ENCODE peak calls at places on chromosomes 13 and 19, in eight cellular contexts. One of them, this sample, is unnamed.

GRCh38 chr13:68927387-68928026 is 1180.1 kb upstream of the ATXN8OS start:
- DNase-seq in thoracic aorta: no peak
- DNase-seq in hepatocyte: peak; percentile 70
- DNase-seq in adrenal gland: peak; percentile 55
- DNase-seq in body of pancreas: no peak
- DNase-seq in neural progenitor cell: peak; percentile 83
- DNase-seq in Peyer's patch: no peak
- DNase-seq in transverse colon: peak; percentile 6
- DNase-seq in this sample: no peak

GRCh38 chr19:21314676-21315075 is 14.5 kb downstream of the ZNF708 start:
- DNase-seq in hepatocyte: peak; percentile 14
- DNase-seq in adrenal gland: peak; percentile 70
- DNase-seq in Peyer's patch: no peak
- DNase-seq in thoracic aorta: no peak
- DNase-seq in neural progenitor cell: no peak
- DNase-seq in transverse colon: no peak
- DNase-seq in body of pancreas: no peak
- DNase-seq in this sample: no peak

GRCh38 chr13:41708648-41709175 is 251.4 kb downstream of the RGCC start:
- DNase-seq in adrenal gland: no peak
- DNase-seq in neural progenitor cell: no peak
- DNase-seq in transverse colon: no peak
- DNase-seq in body of pancreas: no peak
- DNase-seq in Peyer's patch: no peak
- DNase-seq in hepatocyte: no peak
- DNase-seq in thoracic aorta: no peak
- DNase-seq in this sample: no peak

GRCh38 chr19:57648336-57649003 is 15.5 kb downstream of the ZNF211 start:
- DNase-seq in hepatocyte: no peak
- DNase-seq in adrenal gland: no peak
- DNase-seq in Peyer's patch: no peak
- DNase-seq in transverse colon: no peak
- DNase-seq in neural progenitor cell: no peak
- DNase-seq in body of pancreas: no peak
- DNase-seq in thoracic aorta: no peak
- DNase-seq in this sample: peak; percentile 13

GRCh38 chr19:45385392-45386221 is 15.2 kb upstream of the ERCC2 start:
- DNase-seq in hepatocyte: no peak
- DNase-seq in body of pancreas: no peak
- DNase-seq in neural progenitor cell: peak; percentile 19
- DNase-seq in Peyer's patch: no peak
- DNase-seq in thoracic aorta: no peak
- DNase-seq in adrenal gland: no peak
- DNase-seq in transverse colon: no peak
- DNase-seq in this sample: no peak

GRCh38 chr13:76225815-76226489 is 589.8 kb downstream of the LMO7 start:
- DNase-seq in transverse colon: no peak
- DNase-seq in thoracic aorta: no peak
- DNase-seq in hepatocyte: peak; percentile 9
- DNase-seq in Peyer's patch: no peak
- DNase-seq in body of pancreas: no peak
- DNase-seq in neural progenitor cell: peak; percentile 55
- DNase-seq in adrenal gland: no peak
- DNase-seq in this sample: no peak

GRCh38 chr19:58328999-58329398 is 2.2 kb downstream of the ZSCAN22 start:
- DNase-seq in neural progenitor cell: peak; percentile 84
- DNase-seq in Peyer's patch: peak; percentile 24
- DNase-seq in adrenal gland: no peak
- DNase-seq in transverse colon: no peak
- DNase-seq in hepatocyte: no peak
- DNase-seq in body of pancreas: no peak
- DNase-seq in thoracic aorta: no peak
- DNase-seq in this sample: no peak

GRCh38 chr13:64684685-64685431 is 2545.3 kb downstream of the PCDH9 start:
- DNase-seq in adrenal gland: no peak
- DNase-seq in transverse colon: no peak
- DNase-seq in thoracic aorta: no peak
- DNase-seq in neural progenitor cell: no peak
- DNase-seq in body of pancreas: no peak
- DNase-seq in hepatocyte: no peak
- DNase-seq in Peyer's patch: no peak
- DNase-seq in this sample: no peak

GRCh38 chr13:72507394-72508199 is 219.8 kb downstream of the MZT1 start:
- DNase-seq in Peyer's patch: no peak
- DNase-seq in transverse colon: no peak
- DNase-seq in neural progenitor cell: no peak
- DNase-seq in thoracic aorta: no peak
- DNase-seq in hepatocyte: no peak
- DNase-seq in body of pancreas: no peak
- DNase-seq in adrenal gland: no peak
- DNase-seq in this sample: no peak

GRCh38 chr13:25068810-25069209 is 27.1 kb upstream of the PABPC3 start:
- DNase-seq in neural progenitor cell: no peak
- DNase-seq in thoracic aorta: no peak
- DNase-seq in body of pancreas: no peak
- DNase-seq in transverse colon: no peak
- DNase-seq in adrenal gland: no peak
- DNase-seq in hepatocyte: no peak
- DNase-seq in Peyer's patch: no peak
- DNase-seq in this sample: no peak

GRCh38 chr19:29268721-29269483 is 56.0 kb upstream of the UQCRFS1 start:
- DNase-seq in thoracic aorta: no peak
- DNase-seq in transverse colon: no peak
- DNase-seq in Peyer's patch: no peak
- DNase-seq in hepatocyte: no peak
- DNase-seq in neural progenitor cell: no peak
- DNase-seq in adrenal gland: peak; percentile 27
- DNase-seq in body of pancreas: no peak
- DNase-seq in this sample: no peak

GRCh38 chr13:40668335-40668734 is 1.9 kb upstream of the FOXO1 start:
- DNase-seq in Peyer's patch: peak; percentile 55
- DNase-seq in transverse colon: peak; percentile 50
- DNase-seq in hepatocyte: peak; percentile 39
- DNase-seq in body of pancreas: no peak
- DNase-seq in thoracic aorta: no peak
- DNase-seq in neural progenitor cell: peak; percentile 58
- DNase-seq in adrenal gland: no peak
- DNase-seq in this sample: no peak

GRCh38 chr19:796692-797527 is at the start of gene PTBP1:
- DNase-seq in thoracic aorta: peak; percentile 98
- DNase-seq in neural progenitor cell: peak; percentile 100
- DNase-seq in adrenal gland: peak; percentile 100
- DNase-seq in Peyer's patch: peak; percentile 99
- DNase-seq in transverse colon: peak; percentile 100
- DNase-seq in body of pancreas: peak; percentile 100
- DNase-seq in hepatocyte: peak; percentile 100
- DNase-seq in this sample: peak; percentile 100

GRCh38 chr19:57872450-57872849 is 16.4 kb downstream of the ZNF814 start:
- DNase-seq in Peyer's patch: no peak
- DNase-seq in hepatocyte: no peak
- DNase-seq in adrenal gland: no peak
- DNase-seq in body of pancreas: no peak
- DNase-seq in transverse colon: no peak
- DNase-seq in thoracic aorta: no peak
- DNase-seq in neural progenitor cell: no peak
- DNase-seq in this sample: no peak

GRCh38 chr13:113528101-113528797 is 37.7 kb upstream of the DCUN1D2 start:
- DNase-seq in transverse colon: no peak
- DNase-seq in neural progenitor cell: no peak
- DNase-seq in adrenal gland: peak; percentile 25
- DNase-seq in Peyer's patch: no peak
- DNase-seq in body of pancreas: no peak
- DNase-seq in thoracic aorta: no peak
- DNase-seq in hepatocyte: no peak
- DNase-seq in this sample: peak; percentile 91
- H3K4me3 ChIP-seq in transverse colon: no peak overlapping the region
- H3K4me3 ChIP-seq in neural progenitor cell: no peak overlapping the region
- H3K4me3 ChIP-seq in adrenal gland: no peak overlapping the region
- H3K4me3 ChIP-seq in Peyer's patch: no peak overlapping the region
- H3K4me3 ChIP-seq in body of pancreas: no peak overlapping the region
- H3K4me3 ChIP-seq in thoracic aorta: no peak overlapping the region
- H3K4me3 ChIP-seq in hepatocyte: no peak overlapping the region
- H3K4me3 ChIP-seq in this sample: no peak overlapping the region

DNA sequence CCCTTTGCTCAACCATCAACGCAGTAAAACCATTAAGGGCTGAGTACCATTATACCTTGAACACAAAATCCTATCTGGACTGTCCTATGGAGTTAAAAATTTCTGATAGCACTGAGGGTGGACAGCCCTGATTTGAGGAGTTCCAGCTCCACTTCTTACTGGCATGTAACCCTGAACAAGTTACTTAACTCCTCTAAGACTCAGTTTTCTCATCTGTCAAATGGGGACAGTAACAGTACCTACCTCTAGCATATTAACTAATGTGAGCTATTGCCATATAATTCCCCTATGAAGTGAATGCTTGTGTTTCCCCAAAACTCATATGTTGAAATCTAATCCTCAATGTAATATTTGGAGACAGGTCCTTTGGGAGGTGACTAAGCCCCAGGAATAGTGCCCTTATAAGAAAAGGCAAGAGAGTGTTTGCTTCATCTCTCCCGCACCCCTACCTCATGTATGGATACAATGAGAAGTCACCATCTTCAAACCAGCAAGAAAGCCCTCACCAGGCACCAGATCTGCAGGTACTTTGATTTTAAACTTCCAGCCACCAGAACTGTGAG is 61.9 kb upstream of the DOCK9 start:
- DNase-seq in neural progenitor cell: no peak
- DNase-seq in body of pancreas: no peak
- DNase-seq in transverse colon: no peak
- DNase-seq in adrenal gland: no peak
- DNase-seq in thoracic aorta: no peak
- DNase-seq in hepatocyte: no peak
- DNase-seq in Peyer's patch: no peak
- DNase-seq in this sample: no peak
- H3K4me1 ChIP-seq in neural progenitor cell: no peaks in the 10 kb centered on the region
- H3K4me1 ChIP-seq in body of pancreas: peaks cover 11% of the 10 kb centered on the region
- H3K4me1 ChIP-seq in transverse colon: peaks cover 14% of the 10 kb centered on the region
- H3K4me1 ChIP-seq in adrenal gland: no peaks in the 10 kb centered on the region
- H3K4me1 ChIP-seq in thoracic aorta: peaks cover 6% of the 10 kb centered on the region
- H3K4me1 ChIP-seq in hepatocyte: peaks cover 4% of the 10 kb centered on the region
- H3K4me1 ChIP-seq in Peyer's patch: no peaks in the 10 kb centered on the region
- H3K4me1 ChIP-seq in this sample: peaks cover 7% of the 10 kb centered on the region

GRCh38 chr13:48507024-48507423 is 25.9 kb downstream of the RCBTB2 start:
- DNase-seq in body of pancreas: no peak
- DNase-seq in transverse colon: no peak
- DNase-seq in neural progenitor cell: no peak
- DNase-seq in hepatocyte: no peak
- DNase-seq in adrenal gland: no peak
- DNase-seq in Peyer's patch: no peak
- DNase-seq in thoracic aorta: no peak
- DNase-seq in this sample: no peak

GRCh38 chr13:48506092-48506701 is 26.7 kb downstream of the RCBTB2 start:
- DNase-seq in body of pancreas: no peak
- DNase-seq in transverse colon: no peak
- DNase-seq in adrenal gland: no peak
- DNase-seq in Peyer's patch: no peak
- DNase-seq in neural progenitor cell: no peak
- DNase-seq in thoracic aorta: no peak
- DNase-seq in hepatocyte: no peak
- DNase-seq in this sample: no peak

GRCh38 chr13:48502601-48503319 is 30.1 kb downstream of the RCBTB2 start:
- DNase-seq in neural progenitor cell: no peak
- DNase-seq in adrenal gland: no peak
- DNase-seq in body of pancreas: no peak
- DNase-seq in transverse colon: no peak
- DNase-seq in hepatocyte: no peak
- DNase-seq in Peyer's patch: no peak
- DNase-seq in thoracic aorta: no peak
- DNase-seq in this sample: no peak

GRCh38 chr13:48505597-48506091 is 27.2 kb downstream of the RCBTB2 start:
- DNase-seq in body of pancreas: no peak
- DNase-seq in hepatocyte: no peak
- DNase-seq in Peyer's patch: no peak
- DNase-seq in adrenal gland: no peak
- DNase-seq in neural progenitor cell: no peak
- DNase-seq in transverse colon: peak; percentile 41
- DNase-seq in thoracic aorta: no peak
- DNase-seq in this sample: no peak

DNA sequence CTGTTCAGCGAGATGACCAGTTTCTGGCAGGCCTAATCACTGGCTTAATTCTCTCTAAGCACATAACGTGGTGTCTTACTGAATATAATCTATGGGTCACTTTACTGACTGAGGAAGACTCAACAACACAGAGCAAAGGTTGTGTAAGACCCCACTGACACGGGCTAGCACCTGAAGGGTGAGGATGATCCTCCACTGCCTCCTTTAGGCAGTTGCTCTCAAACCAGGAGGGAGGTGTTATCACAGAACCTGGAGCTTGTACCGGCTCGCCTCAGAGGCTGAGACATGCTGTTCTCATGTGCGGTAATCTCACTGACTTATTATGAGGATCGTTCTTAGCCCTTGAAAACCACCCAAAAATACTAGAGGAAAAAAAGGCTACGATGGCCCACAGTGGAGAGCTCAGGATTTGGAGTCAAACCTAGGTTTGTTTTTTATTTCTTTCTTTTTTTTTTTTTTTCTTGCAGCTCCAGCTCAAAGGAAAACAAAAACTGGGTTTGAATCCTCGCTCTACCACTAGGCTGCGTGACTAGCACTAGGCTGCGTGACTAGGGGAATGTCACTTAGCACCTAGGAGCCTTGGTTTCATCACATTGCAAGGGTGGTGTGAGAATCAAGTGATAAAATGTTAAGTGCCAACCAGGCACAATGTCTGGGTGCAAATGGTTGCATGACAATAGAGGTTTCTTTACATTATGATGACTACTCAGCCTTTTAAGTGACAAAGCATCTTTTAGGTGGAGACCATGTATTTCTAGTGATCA is 28.1 kb downstream of the RCBTB2 start:
- DNase-seq in body of pancreas: no peak
- DNase-seq in transverse colon: no peak
- DNase-seq in Peyer's patch: no peak
- DNase-seq in hepatocyte: no peak
- DNase-seq in neural progenitor cell: no peak
- DNase-seq in thoracic aorta: no peak
- DNase-seq in adrenal gland: no peak
- DNase-seq in this sample: no peak
- TF ChIP-seq CTCF in body of pancreas: no peak
- TF ChIP-seq CTCF in transverse colon: no peak
- TF ChIP-seq CTCF in Peyer's patch: no peak
- TF ChIP-seq CTCF in hepatocyte: no peak
- TF ChIP-seq CTCF in neural progenitor cell: peak; percentile 3
- TF ChIP-seq CTCF in thoracic aorta: no peak
- TF ChIP-seq CTCF in adrenal gland: no peak
- TF ChIP-seq CTCF in this sample: no peak

DNA sequence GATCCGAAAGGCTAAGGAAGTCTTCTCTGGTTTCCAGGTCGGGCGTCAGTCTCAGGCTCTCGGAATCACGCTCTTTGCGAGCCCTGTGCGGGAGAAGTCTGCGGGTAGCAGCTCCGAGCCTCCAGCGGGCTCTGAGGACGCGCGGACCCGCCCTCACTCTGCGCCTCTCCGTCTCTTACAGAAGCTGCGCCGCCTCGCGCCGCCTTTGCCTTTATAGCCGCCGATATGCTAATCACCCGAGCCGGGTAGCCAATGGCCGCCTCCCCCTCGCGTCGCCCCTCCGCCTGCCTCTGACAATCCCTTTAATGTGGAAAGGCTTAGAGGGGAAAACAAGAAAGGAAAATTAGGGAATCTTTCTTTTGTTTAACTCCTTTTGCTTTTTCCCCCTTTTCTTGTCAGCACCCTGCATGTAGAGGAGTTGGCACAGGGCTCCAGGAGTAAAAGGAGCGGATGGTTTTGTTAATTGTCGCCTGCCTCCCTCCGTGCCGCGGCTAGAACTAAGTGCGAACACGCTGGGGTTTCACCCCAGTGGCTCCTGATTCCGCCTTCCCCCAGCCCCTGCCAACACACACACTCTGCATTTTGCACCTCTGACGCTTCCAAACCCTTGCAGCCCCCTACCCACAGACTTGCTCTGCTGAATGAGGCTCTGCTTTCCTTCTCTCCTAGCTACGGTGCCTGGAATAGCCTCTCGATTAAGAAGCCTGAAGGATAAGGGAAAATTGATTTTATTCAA is at the start of gene PCDH8:
- DNase-seq in hepatocyte: peak; percentile 57
- DNase-seq in transverse colon: no peak
- DNase-seq in body of pancreas: no peak
- DNase-seq in thoracic aorta: no peak
- DNase-seq in neural progenitor cell: peak; percentile 96
- DNase-seq in Peyer's patch: peak; percentile 50
- DNase-seq in adrenal gland: peak; percentile 68
- DNase-seq in this sample: no peak
- H3K4me3 ChIP-seq in hepatocyte: no peak within 1 kb of the TSS
- H3K4me3 ChIP-seq in transverse colon: no peak within 1 kb of the TSS
- H3K4me3 ChIP-seq in body of pancreas: no peak within 1 kb of the TSS
- H3K4me3 ChIP-seq in thoracic aorta: no peak within 1 kb of the TSS
- H3K4me3 ChIP-seq in neural progenitor cell: peak within 1 kb of the TSS; percentile 26
- H3K4me3 ChIP-seq in Peyer's patch: no peak within 1 kb of the TSS
- H3K4me3 ChIP-seq in adrenal gland: no peak within 1 kb of the TSS
- H3K4me3 ChIP-seq in this sample: no peak within 1 kb of the TSS

This sample was measured in thyroid gland.